ENCODE peak calls at places on chromosomes 6 and 20, in ten cellular contexts. One of them, this sample, is unnamed.

GRCh38 chr6:40185486-40185885 is 251.2 kb upstream of the MOCS1 start:
- DNase-seq in naive thymus-derived CD8-positive, alpha-beta T cell: no peak
- DNase-seq in ELF-1: no peak
- DNase-seq in right cardiac atrium: no peak
- DNase-seq in NCI-H446: no peak
- DNase-seq in AG04450: no peak
- DNase-seq in NAMALWA: no peak
- DNase-seq in Peyer's patch: no peak
- DNase-seq in T-cell: no peak
- DNase-seq in iris pigment epithelial cell: no peak
- DNase-seq in this sample: no peak

GRCh38 chr6:113137411-113137810 is 719.7 kb upstream of the MARCKS start:
- DNase-seq in naive thymus-derived CD8-positive, alpha-beta T cell: no peak
- DNase-seq in ELF-1: peak; percentile 13
- DNase-seq in right cardiac atrium: peak; percentile 67
- DNase-seq in NCI-H446: peak; percentile 62
- DNase-seq in AG04450: no peak
- DNase-seq in NAMALWA: no peak
- DNase-seq in Peyer's patch: no peak
- DNase-seq in T-cell: no peak
- DNase-seq in iris pigment epithelial cell: peak; percentile 51
- DNase-seq in this sample: peak; percentile 17

GRCh38 chr6:30101423-30101938 is 11.4 kb downstream of the TRIM31 start:
- DNase-seq in naive thymus-derived CD8-positive, alpha-beta T cell: no peak
- DNase-seq in ELF-1: no peak
- DNase-seq in right cardiac atrium: no peak
- DNase-seq in NCI-H446: no peak
- DNase-seq in AG04450: no peak
- DNase-seq in NAMALWA: no peak
- DNase-seq in Peyer's patch: no peak
- DNase-seq in T-cell: peak; percentile 9
- DNase-seq in iris pigment epithelial cell: no peak
- DNase-seq in this sample: no peak

GRCh38 chr6:34346175-34347119 is 46.0 kb downstream of the NUDT3 start:
- DNase-seq in naive thymus-derived CD8-positive, alpha-beta T cell: no peak
- DNase-seq in ELF-1: no peak
- DNase-seq in right cardiac atrium: no peak
- DNase-seq in NCI-H446: no peak
- DNase-seq in AG04450: no peak
- DNase-seq in NAMALWA: peak; percentile 59
- DNase-seq in Peyer's patch: no peak
- DNase-seq in T-cell: no peak
- DNase-seq in iris pigment epithelial cell: no peak
- DNase-seq in this sample: no peak

GRCh38 chr6:32081676-32082075 is 27.5 kb downstream of the TNXB start:
- DNase-seq in naive thymus-derived CD8-positive, alpha-beta T cell: no peak
- DNase-seq in ELF-1: no peak
- DNase-seq in right cardiac atrium: no peak
- DNase-seq in NCI-H446: no peak
- DNase-seq in AG04450: no peak
- DNase-seq in NAMALWA: no peak
- DNase-seq in Peyer's patch: no peak
- DNase-seq in T-cell: no peak
- DNase-seq in iris pigment epithelial cell: no peak
- DNase-seq in this sample: no peak

GRCh38 chr20:26209171-26209941 is 512.7 kb upstream of the ZNF337 start:
- DNase-seq in naive thymus-derived CD8-positive, alpha-beta T cell: no peak
- DNase-seq in ELF-1: peak; percentile 49
- DNase-seq in right cardiac atrium: peak; percentile 28
- DNase-seq in NCI-H446: no peak
- DNase-seq in AG04450: no peak
- DNase-seq in NAMALWA: no peak
- DNase-seq in Peyer's patch: no peak
- DNase-seq in T-cell: peak; percentile 16
- DNase-seq in iris pigment epithelial cell: no peak
- DNase-seq in this sample: no peak

GRCh38 chr20:2911200-2911599 is 37.9 kb downstream of the PTPRA start:
- DNase-seq in naive thymus-derived CD8-positive, alpha-beta T cell: no peak
- DNase-seq in ELF-1: no peak
- DNase-seq in right cardiac atrium: no peak
- DNase-seq in NCI-H446: no peak
- DNase-seq in AG04450: no peak
- DNase-seq in NAMALWA: no peak
- DNase-seq in Peyer's patch: no peak
- DNase-seq in T-cell: no peak
- DNase-seq in iris pigment epithelial cell: peak; percentile 36
- DNase-seq in this sample: no peak

GRCh38 chr6:40340957-40341356 is 246.2 kb downstream of the LRFN2 start:
- DNase-seq in naive thymus-derived CD8-positive, alpha-beta T cell: no peak
- DNase-seq in ELF-1: no peak
- DNase-seq in right cardiac atrium: no peak
- DNase-seq in NCI-H446: no peak
- DNase-seq in AG04450: no peak
- DNase-seq in NAMALWA: no peak
- DNase-seq in Peyer's patch: no peak
- DNase-seq in T-cell: no peak
- DNase-seq in iris pigment epithelial cell: no peak
- DNase-seq in this sample: no peak

GRCh38 chr6:155219858-155220301 is 43.9 kb upstream of the CLDN20 start:
- DNase-seq in naive thymus-derived CD8-positive, alpha-beta T cell: no peak
- DNase-seq in ELF-1: no peak
- DNase-seq in right cardiac atrium: no peak
- DNase-seq in NCI-H446: peak; percentile 46
- DNase-seq in AG04450: no peak
- DNase-seq in NAMALWA: no peak
- DNase-seq in Peyer's patch: no peak
- DNase-seq in T-cell: no peak
- DNase-seq in iris pigment epithelial cell: no peak
- DNase-seq in this sample: no peak

GRCh38 chr6:122400467-122401089 is 1.1 kb downstream of the HSF2 start:
- DNase-seq in naive thymus-derived CD8-positive, alpha-beta T cell: no peak
- DNase-seq in ELF-1: no peak
- DNase-seq in right cardiac atrium: no peak
- DNase-seq in NCI-H446: no peak
- DNase-seq in AG04450: no peak
- DNase-seq in NAMALWA: peak; percentile 32
- DNase-seq in Peyer's patch: no peak
- DNase-seq in T-cell: no peak
- DNase-seq in iris pigment epithelial cell: peak; percentile 2
- DNase-seq in this sample: no peak

GRCh38 chr6:104418125-104418524 is 441.6 kb downstream of the HACE1 start:
- DNase-seq in naive thymus-derived CD8-positive, alpha-beta T cell: no peak
- DNase-seq in ELF-1: no peak
- DNase-seq in right cardiac atrium: no peak
- DNase-seq in NCI-H446: no peak
- DNase-seq in AG04450: no peak
- DNase-seq in NAMALWA: no peak
- DNase-seq in Peyer's patch: no peak
- DNase-seq in T-cell: no peak
- DNase-seq in iris pigment epithelial cell: peak; percentile 2
- DNase-seq in this sample: no peak

GRCh38 chr6:131199568-131200272 is 64.5 kb downstream of the AKAP7 start:
- DNase-seq in naive thymus-derived CD8-positive, alpha-beta T cell: peak; percentile 83
- DNase-seq in ELF-1: peak; percentile 90
- DNase-seq in right cardiac atrium: peak; percentile 50
- DNase-seq in NCI-H446: no peak
- DNase-seq in AG04450: no peak
- DNase-seq in NAMALWA: peak; percentile 89
- DNase-seq in Peyer's patch: peak; percentile 52
- DNase-seq in T-cell: peak; percentile 74
- DNase-seq in iris pigment epithelial cell: peak; percentile 79
- DNase-seq in this sample: no peak

GRCh38 chr20:44019638-44020335 is 105.1 kb downstream of the TOX2 start:
- DNase-seq in naive thymus-derived CD8-positive, alpha-beta T cell: peak; percentile 42
- DNase-seq in ELF-1: peak; percentile 12
- DNase-seq in right cardiac atrium: no peak
- DNase-seq in NCI-H446: no peak
- DNase-seq in AG04450: no peak
- DNase-seq in NAMALWA: no peak
- DNase-seq in Peyer's patch: no peak
- DNase-seq in T-cell: peak; percentile 16
- DNase-seq in iris pigment epithelial cell: peak; percentile 57
- DNase-seq in this sample: no peak

GRCh38 chr20:38283236-38283635 is 20.7 kb upstream of the BPI start:
- DNase-seq in naive thymus-derived CD8-positive, alpha-beta T cell: no peak
- DNase-seq in ELF-1: no peak
- DNase-seq in right cardiac atrium: no peak
- DNase-seq in NCI-H446: no peak
- DNase-seq in AG04450: no peak
- DNase-seq in NAMALWA: no peak
- DNase-seq in Peyer's patch: no peak
- DNase-seq in T-cell: no peak
- DNase-seq in iris pigment epithelial cell: no peak
- DNase-seq in this sample: no peak

GRCh38 chr20:49853640-49854039 is 41.0 kb downstream of the SLC9A8 start:
- DNase-seq in naive thymus-derived CD8-positive, alpha-beta T cell: no peak
- DNase-seq in ELF-1: peak; percentile 75
- DNase-seq in right cardiac atrium: no peak
- DNase-seq in NCI-H446: no peak
- DNase-seq in AG04450: peak; percentile 32
- DNase-seq in NAMALWA: no peak
- DNase-seq in Peyer's patch: no peak
- DNase-seq in T-cell: no peak
- DNase-seq in iris pigment epithelial cell: peak; percentile 97
- DNase-seq in this sample: no peak

GRCh38 chr6:107800564-107801164 is 23.4 kb downstream of the SCML4 start:
- DNase-seq in naive thymus-derived CD8-positive, alpha-beta T cell: no peak
- DNase-seq in ELF-1: no peak
- DNase-seq in right cardiac atrium: no peak
- DNase-seq in NCI-H446: no peak
- DNase-seq in AG04450: no peak
- DNase-seq in NAMALWA: no peak
- DNase-seq in Peyer's patch: no peak
- DNase-seq in T-cell: no peak
- DNase-seq in iris pigment epithelial cell: no peak
- DNase-seq in this sample: no peak

GRCh38 chr20:4683261-4683660 is 38.4 kb upstream of the PRND start:
- DNase-seq in naive thymus-derived CD8-positive, alpha-beta T cell: no peak
- DNase-seq in ELF-1: no peak
- DNase-seq in right cardiac atrium: no peak
- DNase-seq in NCI-H446: no peak
- DNase-seq in AG04450: no peak
- DNase-seq in NAMALWA: no peak
- DNase-seq in Peyer's patch: no peak
- DNase-seq in T-cell: no peak
- DNase-seq in iris pigment epithelial cell: no peak
- DNase-seq in this sample: no peak

GRCh38 chr6:113182370-113183141 is 674.6 kb upstream of the MARCKS start:
- DNase-seq in naive thymus-derived CD8-positive, alpha-beta T cell: no peak
- DNase-seq in ELF-1: no peak
- DNase-seq in right cardiac atrium: no peak
- DNase-seq in NCI-H446: peak; percentile 58
- DNase-seq in AG04450: peak; percentile 41
- DNase-seq in NAMALWA: no peak
- DNase-seq in Peyer's patch: no peak
- DNase-seq in T-cell: no peak
- DNase-seq in iris pigment epithelial cell: peak; percentile 86
- DNase-seq in this sample: no peak

GRCh38 chr20:1894951-1895673 is at the start of gene SIRPA:
- DNase-seq in naive thymus-derived CD8-positive, alpha-beta T cell: no peak
- DNase-seq in ELF-1: no peak
- DNase-seq in right cardiac atrium: peak; percentile 91
- DNase-seq in NCI-H446: peak; percentile 64
- DNase-seq in AG04450: no peak
- DNase-seq in NAMALWA: no peak
- DNase-seq in Peyer's patch: peak; percentile 69
- DNase-seq in T-cell: no peak
- DNase-seq in iris pigment epithelial cell: peak; percentile 75
- DNase-seq in this sample: peak; percentile 69

GRCh38 chr6:5302995-5303622 is 41.8 kb downstream of the FARS2 start:
- DNase-seq in naive thymus-derived CD8-positive, alpha-beta T cell: peak; percentile 37
- DNase-seq in ELF-1: peak; percentile 71
- DNase-seq in right cardiac atrium: peak; percentile 57
- DNase-seq in NCI-H446: peak; percentile 11
- DNase-seq in AG04450: no peak
- DNase-seq in NAMALWA: peak; percentile 60
- DNase-seq in Peyer's patch: peak; percentile 61
- DNase-seq in T-cell: peak; percentile 53
- DNase-seq in iris pigment epithelial cell: peak; percentile 36
- DNase-seq in this sample: peak; percentile 24

GRCh38 chr6:167275001-167275400 is 16.1 kb upstream of the UNC93A start:
- DNase-seq in naive thymus-derived CD8-positive, alpha-beta T cell: no peak
- DNase-seq in ELF-1: peak; percentile 63
- DNase-seq in right cardiac atrium: no peak
- DNase-seq in NCI-H446: no peak
- DNase-seq in AG04450: no peak
- DNase-seq in NAMALWA: no peak
- DNase-seq in Peyer's patch: no peak
- DNase-seq in T-cell: no peak
- DNase-seq in iris pigment epithelial cell: no peak
- DNase-seq in this sample: no peak

GRCh38 chr20:16587066-16587465 is 13.8 kb upstream of the KIF16B start:
- DNase-seq in naive thymus-derived CD8-positive, alpha-beta T cell: no peak
- DNase-seq in ELF-1: no peak
- DNase-seq in right cardiac atrium: no peak
- DNase-seq in NCI-H446: no peak
- DNase-seq in AG04450: no peak
- DNase-seq in NAMALWA: no peak
- DNase-seq in Peyer's patch: no peak
- DNase-seq in T-cell: no peak
- DNase-seq in iris pigment epithelial cell: no peak
- DNase-seq in this sample: no peak

GRCh38 chr20:2806351-2806701 is 5.9 kb upstream of the CPXM1 start:
- DNase-seq in naive thymus-derived CD8-positive, alpha-beta T cell: no peak
- DNase-seq in ELF-1: no peak
- DNase-seq in right cardiac atrium: no peak
- DNase-seq in NCI-H446: no peak
- DNase-seq in AG04450: no peak
- DNase-seq in NAMALWA: no peak
- DNase-seq in Peyer's patch: no peak
- DNase-seq in T-cell: no peak
- DNase-seq in iris pigment epithelial cell: no peak
- DNase-seq in this sample: no peak

GRCh38 chr20:37408202-37408929 is 62.4 kb downstream of the SRC start:
- DNase-seq in naive thymus-derived CD8-positive, alpha-beta T cell: no peak
- DNase-seq in ELF-1: no peak
- DNase-seq in right cardiac atrium: peak; percentile 59
- DNase-seq in NCI-H446: no peak
- DNase-seq in AG04450: no peak
- DNase-seq in NAMALWA: no peak
- DNase-seq in Peyer's patch: no peak
- DNase-seq in T-cell: no peak
- DNase-seq in iris pigment epithelial cell: no peak
- DNase-seq in this sample: no peak

GRCh38 chr6:11093065-11093590 is 506 bp upstream of the SMIM13 start:
- DNase-seq in naive thymus-derived CD8-positive, alpha-beta T cell: no peak
- DNase-seq in ELF-1: no peak
- DNase-seq in right cardiac atrium: no peak
- DNase-seq in NCI-H446: peak; percentile 44
- DNase-seq in AG04450: no peak
- DNase-seq in NAMALWA: peak; percentile 78
- DNase-seq in Peyer's patch: no peak
- DNase-seq in T-cell: no peak
- DNase-seq in iris pigment epithelial cell: peak; percentile 44
- DNase-seq in this sample: no peak

GRCh38 chr6:65259080-65259479 is 447.9 kb downstream of the EYS start:
- DNase-seq in naive thymus-derived CD8-positive, alpha-beta T cell: no peak
- DNase-seq in ELF-1: no peak
- DNase-seq in right cardiac atrium: no peak
- DNase-seq in NCI-H446: no peak
- DNase-seq in AG04450: peak; percentile 0
- DNase-seq in NAMALWA: peak; percentile 3
- DNase-seq in Peyer's patch: no peak
- DNase-seq in T-cell: no peak
- DNase-seq in iris pigment epithelial cell: peak; percentile 45
- DNase-seq in this sample: no peak

GRCh38 chr6:73028124-73028766 is 197.1 kb downstream of the KHDC1L start:
- DNase-seq in naive thymus-derived CD8-positive, alpha-beta T cell: no peak
- DNase-seq in ELF-1: peak; percentile 2
- DNase-seq in right cardiac atrium: no peak
- DNase-seq in NCI-H446: no peak
- DNase-seq in AG04450: no peak
- DNase-seq in NAMALWA: no peak
- DNase-seq in Peyer's patch: no peak
- DNase-seq in T-cell: no peak
- DNase-seq in iris pigment epithelial cell: no peak
- DNase-seq in this sample: no peak

GRCh38 chr6:46491789-46492547 is 719 bp upstream of the RCAN2 start:
- DNase-seq in naive thymus-derived CD8-positive, alpha-beta T cell: peak; percentile 7
- DNase-seq in ELF-1: peak; percentile 53
- DNase-seq in right cardiac atrium: peak; percentile 87
- DNase-seq in NCI-H446: no peak
- DNase-seq in AG04450: no peak
- DNase-seq in NAMALWA: peak; percentile 9
- DNase-seq in Peyer's patch: peak; percentile 56
- DNase-seq in T-cell: no peak
- DNase-seq in iris pigment epithelial cell: peak; percentile 15
- DNase-seq in this sample: peak; percentile 57

This sample was measured in left ventricle myocardium inferior.